ENCODE peak calls at places on chromosome 7, in four cellular contexts. One of them, this sample, is unnamed.

GRCh38 chr7:2478387-2478760 is 2.2 kb upstream of the GRIFIN start:
- DNase-seq in stomach: peak
- DNase-seq in fibroblast of lung: peak
- DNase-seq in K562: no peak
- DNase-seq in this sample: peak

GRCh38 chr7:6243168-6243567 is 29.3 kb downstream of the CYTH3 start:
- DNase-seq in stomach: no peak
- DNase-seq in fibroblast of lung: no peak
- DNase-seq in K562: no peak
- DNase-seq in this sample: no peak

GRCh38 chr7:94510582-94511456 is 1.2 kb downstream of the CASD1 start:
- DNase-seq in stomach: peak
- DNase-seq in fibroblast of lung: peak
- DNase-seq in K562: no peak
- DNase-seq in this sample: peak

GRCh38 chr7:152968003-152968402 is 208.5 kb downstream of the ACTR3B start:
- DNase-seq in stomach: no peak
- DNase-seq in fibroblast of lung: no peak
- DNase-seq in K562: no peak
- DNase-seq in this sample: no peak

GRCh38 chr7:18541189-18541870 is 45.8 kb downstream of the HDAC9 start:
- DNase-seq in stomach: peak
- DNase-seq in fibroblast of lung: peak
- DNase-seq in K562: no peak
- DNase-seq in this sample: no peak

GRCh38 chr7:131945313-131945831 is 388.9 kb upstream of the PODXL start:
- DNase-seq in stomach: peak
- DNase-seq in fibroblast of lung: peak
- DNase-seq in K562: peak
- DNase-seq in this sample: peak

GRCh38 chr7:128167791-128168666 is 73.0 kb upstream of the LEP start:
- DNase-seq in stomach: no peak
- DNase-seq in fibroblast of lung: no peak
- DNase-seq in K562: no peak
- DNase-seq in this sample: peak

GRCh38 chr7:21355406-21355874 is 72.4 kb upstream of the SP4 start:
- DNase-seq in stomach: no peak
- DNase-seq in fibroblast of lung: no peak
- DNase-seq in K562: peak
- DNase-seq in this sample: no peak

GRCh38 chr7:158923928-158924511 is 67.7 kb downstream of the DYNC2I1 start:
- DNase-seq in stomach: no peak
- DNase-seq in fibroblast of lung: no peak
- DNase-seq in K562: no peak
- DNase-seq in this sample: no peak

GRCh38 chr7:128405345-128406146 is 4.2 kb downstream of the IMPDH1 start:
- DNase-seq in stomach: peak
- DNase-seq in fibroblast of lung: peak
- DNase-seq in K562: peak
- DNase-seq in this sample: peak

GRCh38 chr7:116139007-116139406 is 71.3 kb upstream of the TES start:
- DNase-seq in stomach: no peak
- DNase-seq in fibroblast of lung: peak
- DNase-seq in K562: no peak
- DNase-seq in this sample: no peak

GRCh38 chr7:121563177-121563576 is 167.1 kb upstream of the FAM3C start:
- DNase-seq in stomach: no peak
- DNase-seq in fibroblast of lung: no peak
- DNase-seq in K562: no peak
- DNase-seq in this sample: no peak

GRCh38 chr7:131995324-131995723 is 438.9 kb upstream of the PODXL start:
- DNase-seq in stomach: no peak
- DNase-seq in fibroblast of lung: no peak
- DNase-seq in K562: no peak
- DNase-seq in this sample: no peak

GRCh38 chr7:122770943-122771342 is 68.2 kb upstream of the RNF148 start:
- DNase-seq in stomach: no peak
- DNase-seq in fibroblast of lung: no peak
- DNase-seq in K562: no peak
- DNase-seq in this sample: no peak

GRCh38 chr7:150791304-150791703 is 8.9 kb downstream of the TMEM176B start:
- DNase-seq in stomach: no peak
- DNase-seq in fibroblast of lung: no peak
- DNase-seq in K562: no peak
- DNase-seq in this sample: no peak

GRCh38 chr7:122543891-122544290 is 155.0 kb downstream of the RNF133 start:
- DNase-seq in stomach: no peak
- DNase-seq in fibroblast of lung: no peak
- DNase-seq in K562: no peak
- DNase-seq in this sample: no peak

GRCh38 chr7:158251061-158251965 is 336.3 kb downstream of the PTPRN2 start:
- DNase-seq in stomach: no peak
- DNase-seq in fibroblast of lung: no peak
- DNase-seq in K562: no peak
- DNase-seq in this sample: peak

GRCh38 chr7:116672596-116673503 is 854 bp downstream of the MET start:
- DNase-seq in stomach: peak
- DNase-seq in fibroblast of lung: peak
- DNase-seq in K562: no peak
- DNase-seq in this sample: peak

GRCh38 chr7:69596056-69596455 is 2.2 kb upstream of the AUTS2 start:
- DNase-seq in stomach: no peak
- DNase-seq in fibroblast of lung: no peak
- DNase-seq in K562: no peak
- DNase-seq in this sample: no peak

GRCh38 chr7:108165726-108166125 is 35.6 kb upstream of the LAMB4 start:
- DNase-seq in stomach: no peak
- DNase-seq in fibroblast of lung: no peak
- DNase-seq in K562: no peak
- DNase-seq in this sample: no peak

GRCh38 chr7:12091164-12091563 is 119.9 kb upstream of the TMEM106B start:
- DNase-seq in stomach: no peak
- DNase-seq in fibroblast of lung: no peak
- DNase-seq in K562: no peak
- DNase-seq in this sample: no peak

GRCh38 chr7:158865462-158865922 is 9.1 kb downstream of the DYNC2I1 start:
- DNase-seq in stomach: no peak
- DNase-seq in fibroblast of lung: no peak
- DNase-seq in K562: peak
- DNase-seq in this sample: no peak

GRCh38 chr7:65459438-65459837 is 85.8 kb downstream of the ZNF92 start:
- DNase-seq in stomach: no peak
- DNase-seq in fibroblast of lung: peak
- DNase-seq in K562: no peak
- DNase-seq in this sample: no peak

GRCh38 chr7:34086064-34086463 is 180.7 kb downstream of the BMPER start:
- DNase-seq in stomach: no peak
- DNase-seq in fibroblast of lung: no peak
- DNase-seq in K562: no peak
- DNase-seq in this sample: no peak

GRCh38 chr7:107277331-107277730 is 108.5 kb downstream of the HBP1 start:
- DNase-seq in stomach: no peak
- DNase-seq in fibroblast of lung: peak
- DNase-seq in K562: no peak
- DNase-seq in this sample: no peak

GRCh38 chr7:138853448-138853847 is 55.5 kb upstream of the ATP6V0A4 start:
- DNase-seq in stomach: no peak
- DNase-seq in fibroblast of lung: no peak
- DNase-seq in K562: no peak
- DNase-seq in this sample: no peak

GRCh38 chr7:157670490-157671357 is 333.9 kb downstream of the DNAJB6 start:
- DNase-seq in stomach: no peak
- DNase-seq in fibroblast of lung: peak
- DNase-seq in K562: no peak
- DNase-seq in this sample: peak

GRCh38 chr7:139681812-139682135 is 96.0 kb downstream of the HIPK2 start:
- DNase-seq in stomach: no peak
- DNase-seq in fibroblast of lung: no peak
- DNase-seq in K562: no peak
- DNase-seq in this sample: no peak

GRCh38 chr7:106518986-106519385 is 142.0 kb downstream of the CCDC71L start:
- DNase-seq in stomach: no peak
- DNase-seq in fibroblast of lung: no peak
- DNase-seq in K562: no peak
- DNase-seq in this sample: no peak

GRCh38 chr7:21526007-21526406 is 16.8 kb upstream of the DNAH11 start:
- DNase-seq in stomach: no peak
- DNase-seq in fibroblast of lung: no peak
- DNase-seq in K562: no peak
- DNase-seq in this sample: no peak

GRCh38 chr7:107551936-107552335 is 11.8 kb downstream of the COG5 start:
- DNase-seq in stomach: no peak
- DNase-seq in fibroblast of lung: peak
- DNase-seq in K562: no peak
- DNase-seq in this sample: no peak

GRCh38 chr7:107594961-107595737 is 15.1 kb downstream of the BCAP29 start:
- DNase-seq in stomach: no peak
- DNase-seq in fibroblast of lung: peak
- DNase-seq in K562: no peak
- DNase-seq in this sample: no peak

GRCh38 chr7:51630933-51631332 is 314.3 kb upstream of the COBL start:
- DNase-seq in stomach: no peak
- DNase-seq in fibroblast of lung: no peak
- DNase-seq in K562: no peak
- DNase-seq in this sample: no peak

GRCh38 chr7:101936612-101937231 is 119.3 kb downstream of the CUX1 start:
- DNase-seq in stomach: peak
- DNase-seq in fibroblast of lung: peak
- DNase-seq in K562: no peak
- DNase-seq in this sample: peak

GRCh38 chr7:149529136-149529718 is 31.6 kb upstream of the ZNF746 start:
- DNase-seq in stomach: no peak
- DNase-seq in fibroblast of lung: peak
- DNase-seq in K562: no peak
- DNase-seq in this sample: no peak

GRCh38 chr7:104971290-104972071 is 42.5 kb upstream of the KMT2E start:
- DNase-seq in stomach: peak
- DNase-seq in fibroblast of lung: peak
- DNase-seq in K562: no peak
- DNase-seq in this sample: no peak

GRCh38 chr7:31603076-31603475 is 83.9 kb upstream of the PPP1R17 start:
- DNase-seq in stomach: no peak
- DNase-seq in fibroblast of lung: peak
- DNase-seq in K562: no peak
- DNase-seq in this sample: no peak

GRCh38 chr7:99083733-99084132 is 60.2 kb downstream of the SMURF1 start:
- DNase-seq in stomach: no peak
- DNase-seq in fibroblast of lung: no peak
- DNase-seq in K562: no peak
- DNase-seq in this sample: no peak
- H3K27ac ChIP-seq in stomach: peak
- H3K27ac ChIP-seq in fibroblast of lung: no peak
- H3K27ac ChIP-seq in K562: no peak
- H3K27ac ChIP-seq in this sample: no peak

DNA sequence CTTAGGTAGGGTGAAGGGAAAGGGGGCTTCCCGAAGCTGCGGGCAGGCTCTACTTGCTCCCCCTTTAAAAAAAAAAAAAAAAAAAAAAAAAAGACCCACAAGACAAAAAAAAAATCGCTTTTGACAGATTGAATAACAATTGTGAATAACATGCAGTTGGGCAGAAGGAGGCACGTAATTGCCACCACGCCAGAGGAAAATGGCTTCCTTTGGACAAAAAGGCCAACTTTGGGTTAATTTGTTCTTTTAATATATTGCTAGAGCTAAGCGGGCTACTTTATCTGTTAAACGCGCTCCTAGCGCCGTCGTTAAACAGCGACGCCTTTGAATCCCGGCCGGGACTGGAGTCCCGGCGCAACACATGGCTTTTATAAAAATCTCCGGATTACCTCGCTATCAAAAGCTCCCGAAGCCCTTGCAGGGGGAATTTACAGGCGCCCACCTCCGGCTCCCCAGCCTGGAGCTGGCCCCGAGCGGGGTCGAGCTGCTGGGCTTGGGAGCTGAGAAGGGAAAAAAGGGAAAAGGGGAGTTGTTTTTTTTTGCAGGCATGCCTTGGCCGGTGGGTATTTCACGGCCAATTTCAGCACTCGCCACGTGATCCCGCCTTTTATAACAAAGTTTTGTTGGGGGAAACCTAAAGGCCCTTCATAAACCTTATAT is 1.2 kb downstream of the HOXA11 start:
- DNase-seq in stomach: peak
- DNase-seq in fibroblast of lung: no peak
- DNase-seq in K562: no peak
- DNase-seq in this sample: peak
- H3K27ac ChIP-seq in stomach: no peak
- H3K27ac ChIP-seq in fibroblast of lung: no peak
- H3K27ac ChIP-seq in K562: no peak
- H3K27ac ChIP-seq in this sample: no peak

GRCh38 chr7:4792537-4793126 is 17.2 kb downstream of the AP5Z1 start:
- DNase-seq in stomach: no peak
- DNase-seq in fibroblast of lung: peak
- DNase-seq in K562: no peak
- DNase-seq in this sample: peak
- H3K27ac ChIP-seq in stomach: peak
- H3K27ac ChIP-seq in fibroblast of lung: no peak
- H3K27ac ChIP-seq in K562: no peak
- H3K27ac ChIP-seq in this sample: no peak

GRCh38 chr7:164882-165660 is 27.3 kb upstream of the FAM20C start:
- DNase-seq in stomach: peak
- DNase-seq in fibroblast of lung: no peak
- DNase-seq in K562: no peak
- DNase-seq in this sample: no peak

GRCh38 chr7:167976-168791 is 24.2 kb upstream of the FAM20C start:
- DNase-seq in stomach: no peak
- DNase-seq in fibroblast of lung: no peak
- DNase-seq in K562: no peak
- DNase-seq in this sample: no peak

GRCh38 chr7:165661-166369 is 26.6 kb upstream of the FAM20C start:
- DNase-seq in stomach: no peak
- DNase-seq in fibroblast of lung: no peak
- DNase-seq in K562: no peak
- DNase-seq in this sample: no peak

GRCh38 chr7:167087-167855 is 25.1 kb upstream of the FAM20C start:
- DNase-seq in stomach: no peak
- DNase-seq in fibroblast of lung: no peak
- DNase-seq in K562: no peak
- DNase-seq in this sample: no peak

DNA sequence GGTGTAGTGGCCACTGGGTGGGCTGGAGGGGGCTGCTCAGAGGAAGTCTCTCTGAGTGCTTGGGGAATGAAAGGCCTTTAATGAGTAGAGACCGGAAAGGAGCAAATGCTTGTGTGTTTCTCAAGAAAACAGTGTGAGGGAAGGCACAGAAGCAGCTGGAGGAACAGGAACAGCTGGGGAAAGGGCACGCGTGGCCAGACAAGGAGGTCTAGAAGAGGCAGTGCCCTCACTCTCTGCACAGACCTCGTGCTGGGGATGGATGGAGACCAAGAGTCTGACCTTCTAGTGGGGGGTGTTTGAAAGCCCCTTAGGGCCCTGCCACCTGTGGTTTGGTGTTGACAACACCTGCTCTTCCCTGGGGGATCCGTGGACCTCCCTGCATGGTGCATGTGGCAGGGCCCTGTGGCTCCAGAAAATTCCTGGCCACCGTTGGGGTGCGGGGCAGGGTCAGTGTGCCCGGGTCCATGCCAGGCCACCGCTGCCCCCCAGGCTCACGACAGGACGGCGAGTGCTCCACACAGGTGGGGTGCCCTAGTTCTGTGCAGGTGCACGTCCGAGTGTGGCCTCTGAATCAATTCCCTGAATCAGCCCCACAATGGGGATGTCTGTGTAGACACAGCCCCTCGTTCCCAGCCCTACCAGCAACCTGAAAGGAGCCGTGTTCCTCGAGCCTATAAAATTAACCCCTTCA is 25.9 kb upstream of the FAM20C start:
- DNase-seq in stomach: no peak
- DNase-seq in fibroblast of lung: no peak
- DNase-seq in K562: no peak
- DNase-seq in this sample: no peak
- H3K27ac ChIP-seq in stomach: peak
- H3K27ac ChIP-seq in fibroblast of lung: no peak
- H3K27ac ChIP-seq in K562: no peak
- H3K27ac ChIP-seq in this sample: no peak

This sample was measured in H9.